ENCODE peak calls at places on chromosomes 5 and 9, in six cellular contexts. K is cardiac fibroblast, O is fibroblast of lung, I is RWPE1, F is PC-9, B is epithelial cell of proximal tubule. G is an unnamed sample.

GRCh38 chr5:42951169-42951846 is 88.8 kb downstream of the ANXA2R start:
- DNase-seq in K (peak), O (peak), I (no peak), F (no peak), B (no peak), G (no peak)

GRCh38 chr9:129801504-129801903 is 1.5 kb upstream of the TOR1B start:
- DNase-seq in K (no peak), O (no peak), I (no peak), F (no peak), B (no peak), G (no peak)

GRCh38 chr9:121201045-121201737 is 478 bp downstream of the RAB14 start:
- DNase-seq in K (no peak), O (no peak), I (peak), F (no peak), B (no peak), G (no peak)

GRCh38 chr9:122844137-122844536 is 15.7 kb upstream of the PDCL start:
- DNase-seq in K (no peak), O (no peak), I (no peak), F (no peak), B (no peak), G (no peak)

GRCh38 chr5:65481635-65482271 is at the start of gene ADAMTS6:
- DNase-seq in K (peak), O (peak), I (peak), F (no peak), B (no peak), G (peak)

GRCh38 chr5:168916852-168917251 is 337.7 kb upstream of the PANK3 start:
- DNase-seq in K (peak), O (no peak), I (peak), F (no peak), B (peak), G (no peak)

GRCh38 chr5:179089502-179089901 is 29.3 kb downstream of the ZNF354C start:
- DNase-seq in K (no peak), O (no peak), I (no peak), F (no peak), B (no peak), G (no peak)

GRCh38 chr5:139481122-139481533 is 1.4 kb downstream of the STING1 start:
- DNase-seq in K (peak), O (peak), I (no peak), F (no peak), B (no peak), G (no peak)

GRCh38 chr9:2024888-2025781 is 10.0 kb downstream of the SMARCA2 start:
- DNase-seq in K (peak), O (no peak), I (no peak), F (no peak), B (no peak), G (no peak)

GRCh38 chr5:10111575-10111974 is 138.1 kb downstream of the ATPSCKMT start:
- DNase-seq in K (peak), O (peak), I (peak), F (no peak), B (no peak), G (peak)

GRCh38 chr5:55445817-55446216 is 88.9 kb downstream of the PLPP1 start:
- DNase-seq in K (no peak), O (no peak), I (no peak), F (no peak), B (no peak), G (no peak)

GRCh38 chr9:122402403-122403268 is 31.8 kb downstream of the PTGS1 start:
- DNase-seq in K (peak), O (peak), I (peak), F (peak), B (peak), G (peak)

GRCh38 chr5:53820119-53820801 is 259.8 kb downstream of the NDUFS4 start:
- DNase-seq in K (no peak), O (no peak), I (no peak), F (no peak), B (no peak), G (no peak)

GRCh38 chr5:61342066-61342465 is 10.0 kb downstream of the ZSWIM6 start:
- DNase-seq in K (peak), O (peak), I (peak), F (peak), B (peak), G (peak)

GRCh38 chr5:42767491-42768105 is 11.0 kb downstream of the CCDC152 start:
- DNase-seq in K (peak), O (peak), I (peak), F (no peak), B (no peak), G (peak)

GRCh38 chr5:17189381-17190036 is 27.9 kb upstream of the BASP1 start:
- DNase-seq in K (peak), O (peak), I (peak), F (peak), B (no peak), G (peak)

GRCh38 chr9:32251539-32251938 is 132.9 kb upstream of the ACO1 start:
- DNase-seq in K (peak), O (peak), I (peak), F (peak), B (peak), G (peak)

GRCh38 chr9:129761293-129761900 is 8.6 kb upstream of the PTGES start:
- DNase-seq in K (peak), O (peak), I (no peak), F (no peak), B (no peak), G (no peak)

GRCh38 chr5:102823441-102823874 is 68.4 kb downstream of the PAM start:
- DNase-seq in K (peak), O (peak), I (no peak), F (no peak), B (peak), G (peak)

GRCh38 chr5:140040358-140040757 is 2.7 kb downstream of the NRG2 start:
- DNase-seq in K (no peak), O (no peak), I (no peak), F (no peak), B (no peak), G (no peak)

GRCh38 chr5:53008751-53009150 is 19.6 kb downstream of the ITGA2 start:
- DNase-seq in K (peak), O (no peak), I (peak), F (no peak), B (no peak), G (peak)

GRCh38 chr9:95970356-95970755 is 94.9 kb downstream of the ERCC6L2 start:
- DNase-seq in K (peak), O (no peak), I (no peak), F (no peak), B (no peak), G (peak)

GRCh38 chr9:133708770-133709611 is 29.2 kb downstream of the SARDH start:
- DNase-seq in K (no peak), O (no peak), I (no peak), F (no peak), B (no peak), G (no peak)

GRCh38 chr5:120806132-120806531 is 342.0 kb downstream of the PRR16 start:
- DNase-seq in K (peak), O (peak), I (no peak), F (no peak), B (no peak), G (peak)

GRCh38 chr5:2193142-2193922 is 310.6 kb upstream of the IRX4 start:
- DNase-seq in K (no peak), O (no peak), I (no peak), F (no peak), B (no peak), G (no peak)

GRCh38 chr5:30627945-30628344 is 565.5 kb upstream of the CDH6 start:
- DNase-seq in K (no peak), O (no peak), I (no peak), F (no peak), B (no peak), G (no peak)

GRCh38 chr5:55608595-55608994 is 73.8 kb upstream of the PLPP1 start:
- DNase-seq in K (no peak), O (no peak), I (no peak), F (no peak), B (no peak), G (no peak)

GRCh38 chr5:1041225-1042186 is 32.9 kb downstream of the NKD2 start:
- DNase-seq in K (no peak), O (no peak), I (no peak), F (no peak), B (peak), G (no peak)

GRCh38 chr9:95820076-95820475 is 55.4 kb upstream of the ERCC6L2 start:
- DNase-seq in K (no peak), O (no peak), I (no peak), F (no peak), B (no peak), G (no peak)

GRCh38 chr9:2872307-2872940 is 28.5 kb upstream of the PUM3 start:
- DNase-seq in K (peak), O (peak), I (no peak), F (no peak), B (no peak), G (peak)

GRCh38 chr5:139655727-139656271 is 7.7 kb downstream of the CXXC5 start:
- DNase-seq in K (peak), O (peak), I (no peak), F (no peak), B (no peak), G (peak)

GRCh38 chr9:99876190-99876589 is 30.3 kb upstream of the STX17 start:
- DNase-seq in K (no peak), O (no peak), I (no peak), F (no peak), B (no peak), G (no peak)

GRCh38 chr9:106801816-106802215 is 61.1 kb upstream of the ZNF462 start:
- DNase-seq in K (no peak), O (no peak), I (no peak), F (no peak), B (no peak), G (no peak)

GRCh38 chr9:131203438-131204219 is 72.7 kb downstream of the FAM78A start:
- DNase-seq in K (no peak), O (no peak), I (no peak), F (no peak), B (no peak), G (no peak)
- TF ChIP-seq CTCF in K (peak), O (no peak), I (no peak), F (no peak), B (peak), G (peak)

GRCh38 chr5:131164161-131164930 is 710 bp downstream of the HINT1 start:
- DNase-seq in K (peak), O (peak), I (peak), F (peak), B (no peak), G (peak)
- TF ChIP-seq CTCF in K (no peak), O (no peak), I (peak), F (no peak), B (no peak), G (peak)

GRCh38 chr5:142543951-142544753 is 141.7 kb downstream of the FGF1 start:
- DNase-seq in K (peak), O (no peak), I (no peak), F (no peak), B (no peak), G (peak)

GRCh38 chr5:142540774-142541466 is 145.0 kb downstream of the FGF1 start:
- DNase-seq in K (peak), O (peak), I (no peak), F (no peak), B (no peak), G (peak)

GRCh38 chr5:142545653-142546322 is 140.1 kb downstream of the FGF1 start:
- DNase-seq in K (peak), O (peak), I (no peak), F (no peak), B (no peak), G (no peak)

GRCh38 chr5:142544946-142545652 is 140.8 kb downstream of the FGF1 start:
- DNase-seq in K (peak), O (no peak), I (no peak), F (no peak), B (no peak), G (peak)

GRCh38 chr5:142542906-142543305 is 143.0 kb downstream of the FGF1 start:
- DNase-seq in K (peak), O (peak), I (no peak), F (no peak), B (no peak), G (peak)
- TF ChIP-seq CTCF in K (peak), O (peak), I (no peak), F (no peak), B (peak), G (peak)

GRCh38 chr9:68507796-68508145 is 32.9 kb downstream of the TMEM252 start:
- DNase-seq in K (no peak), O (no peak), I (no peak), F (no peak), B (no peak), G (no peak)
- TF ChIP-seq CTCF in K (no peak), O (no peak), I (peak), F (peak), B (no peak), G (peak)

GRCh38 chr9:89638897-89639296 is 34.1 kb downstream of the GADD45G start:
- DNase-seq in K (no peak), O (no peak), I (no peak), F (no peak), B (no peak), G (no peak)
- TF ChIP-seq CTCF in K (no peak), O (no peak), I (no peak), F (no peak), B (no peak), G (no peak)

DNA sequence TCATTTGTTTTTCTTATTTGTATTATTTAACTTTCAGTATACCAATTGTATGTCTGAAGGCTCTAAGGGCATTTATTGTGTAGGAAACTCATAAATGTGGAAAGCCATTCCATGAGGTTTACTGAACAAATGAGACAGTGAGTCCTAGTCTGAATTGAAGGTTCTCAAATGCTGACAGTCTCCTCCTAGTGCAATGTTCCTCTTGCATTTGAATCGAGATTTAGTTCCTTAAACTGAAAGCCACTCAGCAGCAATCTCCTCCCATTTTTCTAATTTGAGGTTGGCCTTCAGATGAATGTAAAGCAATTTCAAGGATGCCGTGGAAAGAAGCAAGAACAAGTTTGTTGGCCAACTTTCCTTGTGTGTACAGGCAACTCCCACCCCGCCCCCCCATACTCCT is 493.2 kb upstream of the KLF4 start:
- DNase-seq in K (no peak), O (no peak), I (no peak), F (no peak), B (no peak), G (no peak)
- TF ChIP-seq CTCF in K (no peak), O (no peak), I (no peak), F (no peak), B (no peak), G (no peak)

GRCh38 chr5:36602711-36603321 is 3.6 kb upstream of the SLC1A3 start:
- DNase-seq in K (no peak), O (no peak), I (no peak), F (no peak), B (no peak), G (no peak)
- TF ChIP-seq CTCF in K (no peak), O (no peak), I (no peak), F (no peak), B (peak), G (no peak)

DNA sequence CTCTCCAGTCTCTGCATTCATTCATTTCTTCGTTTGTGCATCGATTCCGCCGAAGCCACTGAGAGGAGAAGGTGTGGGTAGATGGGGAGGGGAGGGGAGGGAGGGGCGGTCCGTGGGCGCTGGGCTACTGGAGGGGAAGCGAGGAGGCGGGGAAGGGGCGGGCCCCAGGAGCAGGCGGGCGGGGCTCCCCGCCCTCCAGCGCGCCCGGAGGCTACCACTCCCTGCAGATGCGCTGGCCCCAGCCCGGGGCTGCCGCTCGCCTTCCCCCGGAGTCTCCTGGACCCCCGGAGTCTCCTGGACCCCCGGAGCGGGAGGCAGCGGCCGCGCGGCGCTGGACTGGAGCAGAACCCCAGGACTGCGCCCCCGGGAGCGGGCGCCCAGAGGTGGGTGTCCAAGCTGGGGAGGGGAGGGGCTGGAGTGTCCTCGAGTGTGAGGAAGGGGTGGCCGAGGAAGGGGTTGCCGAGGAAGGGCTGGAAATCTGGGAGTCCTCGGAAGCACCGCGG is 159.4 kb downstream of the C9orf152 start:
- DNase-seq in K (peak), O (peak), I (peak), F (peak), B (no peak), G (peak)
- TF ChIP-seq CTCF in K (no peak), O (no peak), I (no peak), F (no peak), B (no peak), G (no peak)

DNA sequence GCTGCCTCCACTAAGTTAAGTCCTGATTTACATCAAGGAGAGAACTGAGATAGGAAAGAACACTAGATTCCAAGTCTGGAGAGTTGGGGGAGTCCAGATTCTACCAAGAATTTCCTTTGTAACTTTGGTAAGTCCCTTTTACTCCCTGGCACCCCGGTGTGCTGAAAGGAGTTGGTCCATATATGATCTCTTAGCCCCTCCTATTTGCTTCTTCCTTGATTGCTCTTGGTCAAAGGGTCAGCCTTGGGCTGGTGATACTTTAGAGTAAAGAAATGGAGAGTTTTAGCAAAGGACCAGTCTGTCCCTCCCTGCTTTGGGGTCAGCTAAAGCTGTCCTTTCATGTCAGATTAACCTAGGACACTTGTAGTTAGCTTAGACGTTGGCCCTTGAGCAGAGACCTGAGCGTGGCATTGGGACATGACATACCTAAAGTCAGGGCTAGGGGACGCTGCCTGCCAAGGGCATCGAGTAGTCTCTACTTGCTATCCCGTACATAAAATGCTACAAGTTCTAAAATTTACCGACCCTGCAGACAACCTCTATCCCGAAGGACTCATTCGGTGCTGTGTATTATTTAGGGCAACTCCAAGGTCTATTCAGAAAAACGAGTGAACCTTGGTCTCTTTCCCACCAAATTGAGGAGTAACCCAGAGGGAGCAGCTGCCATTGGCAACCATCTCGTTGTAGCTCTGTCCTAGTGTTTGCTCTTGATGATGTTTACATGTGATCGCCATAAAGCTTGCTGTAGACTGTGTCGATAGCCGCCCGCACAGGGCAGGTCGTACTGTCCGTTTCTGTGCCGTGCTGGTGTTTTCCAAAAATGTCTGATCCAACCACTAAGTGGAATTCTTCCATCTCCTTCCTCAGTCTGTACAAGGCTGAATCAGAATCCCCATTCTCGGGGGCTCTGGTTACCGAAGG is 94.3 kb downstream of the PDE6A start:
- DNase-seq in K (no peak), O (no peak), I (no peak), F (no peak), B (no peak), G (no peak)
- TF ChIP-seq CTCF in K (no peak), O (no peak), I (no peak), F (no peak), B (no peak), G (peak)

GRCh38 chr5:66867622-66868322 is 271.6 kb downstream of the MAST4 start:
- DNase-seq in K (no peak), O (no peak), I (no peak), F (peak), B (no peak), G (no peak)

GRCh38 chr5:66860199-66860975 is 264.2 kb downstream of the MAST4 start:
- DNase-seq in K (peak), O (no peak), I (no peak), F (no peak), B (no peak), G (no peak)

GRCh38 chr5:66861402-66861801 is 265.2 kb downstream of the MAST4 start:
- DNase-seq in K (no peak), O (no peak), I (no peak), F (no peak), B (no peak), G (no peak)

GRCh38 chr5:66863343-66864170 is 267.4 kb downstream of the MAST4 start:
- DNase-seq in K (no peak), O (no peak), I (no peak), F (no peak), B (no peak), G (no peak)

GRCh38 chr5:66864240-66864884 is 268.2 kb downstream of the MAST4 start:
- DNase-seq in K (peak), O (peak), I (peak), F (no peak), B (no peak), G (peak)
- TF ChIP-seq CTCF in K (peak), O (peak), I (peak), F (peak), B (peak), G (peak)